ENCODE peak calls at places on chromosomes 16 and 17, in six cellular contexts. L is fibroblast of lung; K is neural crest cell; G is CD4-positive, alpha-beta T cell; P is RWPE1; Y is cardiac muscle cell. X is an unnamed sample.

GRCh38 chr17:77579717-77580116 is 378.8 kb upstream of the TNRC6C start:
- DNase-seq in L (no peak), K (no peak), G (no peak), P (no peak), Y (no peak), X (no peak)

GRCh38 chr16:72876221-72876620 is 171.7 kb downstream of the ZFHX3 start:
- DNase-seq in L (peak; percentile 96), K (no peak), G (no peak), P (no peak), Y (no peak), X (no peak)

GRCh38 chr17:72118588-72119279 is 2.1 kb upstream of the SOX9 start:
- DNase-seq in L (peak; percentile 84), K (peak; percentile 83), G (no peak), P (peak; percentile 61), Y (peak; percentile 85), X (peak; percentile 70)

GRCh38 chr16:83187404-83187803 is 560.6 kb downstream of the CDH13 start:
- DNase-seq in L (peak; percentile 81), K (no peak), G (no peak), P (peak; percentile 57), Y (no peak), X (no peak)

GRCh38 chr17:78781339-78782304 is at the start of gene CYTH1:
- DNase-seq in L (no peak), K (peak; percentile 46), G (peak; percentile 34), P (no peak), Y (peak; percentile 60), X (no peak)

GRCh38 chr17:17663160-17664072 is 17.8 kb upstream of the RAI1 start:
- DNase-seq in L (peak; percentile 98), K (peak; percentile 61), G (peak; percentile 72), P (peak; percentile 87), Y (peak; percentile 84), X (peak; percentile 90)

GRCh38 chr16:30903596-30903995 is 7.2 kb downstream of the CTF1 start:
- DNase-seq in L (no peak), K (no peak), G (no peak), P (no peak), Y (no peak), X (no peak)

GRCh38 chr17:3754458-3755334 is 31.0 kb downstream of the HASPIN start:
- DNase-seq in L (no peak), K (peak; percentile 25), G (peak; percentile 76), P (peak; percentile 95), Y (peak; percentile 80), X (no peak)

DNA sequence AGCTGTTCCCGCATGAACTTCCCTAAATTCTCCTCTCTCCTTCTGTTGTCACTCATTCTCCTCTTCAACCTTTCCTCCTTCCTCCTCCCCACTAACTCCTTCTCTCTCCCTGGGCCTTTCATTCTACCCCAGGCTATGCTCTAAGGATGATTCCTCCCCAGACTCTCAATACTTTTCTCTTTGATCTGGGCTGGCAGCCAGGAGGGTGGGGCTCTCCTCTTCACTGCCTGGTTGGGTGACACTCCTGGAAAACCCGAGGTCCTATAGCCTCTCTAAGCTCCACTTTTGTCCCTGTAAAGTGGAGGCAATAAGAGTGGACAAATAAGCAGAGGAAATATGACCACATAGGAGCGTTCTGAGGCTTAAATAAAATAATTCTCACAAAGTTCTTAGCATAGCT is 46.2 kb downstream of the HSD17B2 start:
- DNase-seq in L (no peak), K (no peak), G (no peak), P (no peak), Y (no peak), X (no peak)
- TF ChIP-seq CTCF in L (no peak), K (no peak), G (no peak), P (no peak), Y (no peak), X (no peak)

GRCh38 chr17:688100-688989 is 26.3 kb downstream of the VPS53 start:
- DNase-seq in L (peak; percentile 35), K (no peak), G (no peak), P (no peak), Y (no peak), X (no peak)
- TF ChIP-seq CTCF in L (no peak), K (peak; percentile 51), G (no peak), P (no peak), Y (peak; percentile 42), X (peak; percentile 40)

DNA sequence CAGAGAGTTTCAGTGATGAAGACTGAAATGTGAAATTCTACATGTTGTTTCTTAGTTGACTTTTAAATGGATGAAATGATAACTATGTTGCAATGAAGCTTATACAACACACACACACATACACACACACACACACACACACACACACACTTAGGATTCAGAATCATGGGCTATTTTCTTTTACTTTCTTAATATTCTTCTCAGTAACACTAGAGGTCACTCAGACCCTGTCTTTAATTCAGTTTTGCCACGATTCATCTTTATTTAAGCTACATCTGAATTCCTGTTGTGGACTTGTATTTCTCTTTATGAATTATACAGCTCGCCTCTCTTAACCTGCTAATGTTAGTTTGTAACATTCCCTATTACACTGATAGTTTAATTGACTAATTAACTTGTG is 109.6 kb upstream of the GOT2 start:
- DNase-seq in L (peak; percentile 33), K (no peak), G (no peak), P (no peak), Y (peak; percentile 35), X (no peak)
- TF ChIP-seq CTCF in L (peak; percentile 14), K (peak; percentile 60), G (no peak), P (peak; percentile 16), Y (no peak), X (peak; percentile 38)

DNA sequence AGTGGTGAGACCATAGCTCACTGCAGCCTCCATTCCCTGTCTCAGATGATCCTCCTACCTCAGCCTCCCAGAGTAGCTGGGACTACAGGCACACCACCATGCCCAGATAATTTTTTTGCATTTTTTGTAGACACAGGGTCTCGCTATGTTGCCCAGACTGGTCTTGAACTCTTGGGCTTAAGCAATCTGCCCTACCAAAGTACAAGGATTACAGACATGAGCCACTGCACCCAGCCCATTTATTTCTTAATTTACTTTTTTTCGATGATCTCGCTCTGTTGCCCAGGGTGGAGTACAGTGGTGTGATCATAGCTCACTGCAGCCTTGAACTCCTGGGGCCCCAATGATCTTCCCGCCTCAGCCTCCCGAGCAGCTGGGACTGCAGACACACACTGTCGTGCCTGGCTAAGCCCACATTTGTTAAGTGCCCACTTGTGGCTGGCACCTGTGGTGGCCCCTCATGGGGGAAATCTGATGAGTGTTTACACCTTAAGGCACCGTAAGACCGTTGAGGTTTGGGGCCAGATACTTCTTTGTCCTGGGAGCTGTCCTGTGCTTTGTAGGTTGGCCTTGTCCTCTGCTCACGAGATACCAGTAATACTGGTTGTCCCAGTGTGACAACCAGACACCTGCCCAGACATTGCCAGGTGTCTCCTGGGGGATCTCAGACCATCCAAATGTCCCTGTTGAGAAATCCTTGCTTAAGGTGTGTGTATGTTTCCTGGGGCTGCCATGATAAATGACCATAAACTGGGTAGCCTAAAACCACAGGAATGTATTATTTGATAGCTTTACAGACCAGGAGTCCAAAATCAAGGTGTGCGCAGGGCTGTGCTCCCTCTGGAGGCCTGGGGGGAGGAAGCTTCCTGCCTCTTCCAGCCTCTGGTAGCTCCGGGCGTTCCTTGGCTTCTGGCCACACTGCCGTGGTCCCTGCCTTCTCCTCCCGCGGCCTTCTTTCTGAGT is 141.4 kb upstream of the GSE1 start:
- DNase-seq in L (no peak), K (no peak), G (no peak), P (peak; percentile 38), Y (no peak), X (no peak)
- TF ChIP-seq CTCF in L (no peak), K (no peak), G (no peak), P (no peak), Y (peak; percentile 17), X (peak; percentile 15)

GRCh38 chr17:47851764-47852112 is 775 bp upstream of the SP6 start:
- DNase-seq in L (no peak), K (no peak), G (no peak), P (no peak), Y (no peak), X (no peak)

GRCh38 chr17:47850373-47850691 is 631 bp downstream of the SP6 start:
- DNase-seq in L (no peak), K (no peak), G (no peak), P (no peak), Y (no peak), X (no peak)

GRCh38 chr17:47853616-47854015 is 2.7 kb upstream of the SP6 start:
- DNase-seq in L (no peak), K (no peak), G (no peak), P (no peak), Y (no peak), X (no peak)

GRCh38 chr17:47852113-47852949 is 1.4 kb upstream of the SP6 start:
- DNase-seq in L (no peak), K (no peak), G (no peak), P (no peak), Y (no peak), X (no peak)

DNA sequence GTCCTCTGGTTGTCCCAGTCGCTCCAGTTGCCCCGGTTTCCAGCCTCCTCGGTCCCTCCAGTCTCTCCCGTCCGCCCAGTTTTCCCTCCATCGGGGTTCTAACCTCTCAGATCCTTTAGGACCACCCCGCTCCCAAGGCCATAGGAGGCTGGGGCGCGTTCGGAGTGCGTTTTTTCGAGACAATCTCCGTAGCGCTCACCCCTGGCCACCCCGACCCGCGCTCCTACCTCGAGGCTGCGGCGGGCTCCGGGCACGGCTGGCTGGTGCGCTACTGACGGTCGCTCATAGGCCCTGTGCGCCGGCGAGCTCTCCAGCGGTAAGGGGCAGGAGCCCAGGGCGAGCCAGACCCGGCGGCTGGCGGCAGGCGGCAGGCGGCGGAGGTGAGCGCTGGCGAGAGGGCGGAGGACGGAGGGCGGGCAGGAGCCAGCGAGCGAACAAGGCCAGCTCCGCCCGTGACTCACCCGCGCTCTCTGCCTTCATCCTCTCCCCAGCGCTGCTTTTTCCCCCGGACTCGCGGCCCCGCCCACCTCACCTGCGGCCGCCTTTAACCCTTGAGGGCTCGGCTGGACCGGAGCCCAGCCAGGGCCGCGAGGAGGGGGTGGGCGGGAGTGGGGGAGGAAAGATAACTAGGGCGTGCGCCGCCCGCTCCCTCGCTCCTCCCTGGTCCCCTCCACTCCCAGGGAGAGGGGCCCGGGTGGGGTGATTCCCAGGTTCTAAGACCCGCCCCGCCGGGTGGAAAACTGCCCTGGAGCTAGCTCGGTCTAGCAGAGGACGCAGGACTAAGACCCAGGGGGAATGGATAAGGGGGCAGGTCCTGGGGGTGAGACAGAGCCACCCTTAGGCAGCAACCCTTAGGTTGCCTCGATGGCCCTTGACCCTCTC is at the start of gene SP6:
- DNase-seq in L (peak; percentile 65), K (peak; percentile 55), G (peak; percentile 70), P (peak; percentile 89), Y (peak; percentile 86), X (no peak)
- TF ChIP-seq CTCF in L (no peak), K (peak; percentile 25), G (no peak), P (peak; percentile 41), Y (peak; percentile 20), X (no peak)

GRCh38 chr17:58338454-58338841 is 9.9 kb upstream of the TSPOAP1 start:
- DNase-seq in L (no peak), K (no peak), G (no peak), P (no peak), Y (no peak), X (no peak)
- TF ChIP-seq CTCF in L (no peak), K (no peak), G (no peak), P (no peak), Y (no peak), X (peak; percentile 2)

X was measured in retinal pigment epithelial cell.